ENCODE peak calls at places on chromosomes 16 and 17, in six cellular contexts. Q is Calu3, N is lung, H is tibial artery, K is fibroblast of lung, M is HCT116. O is an unnamed sample.

GRCh38 chr17:4490637-4491061 is 8.0 kb upstream of the SPNS2 start:
- DNase-seq in Q (no peak), N (no peak), H (no peak), K (no peak), M (no peak), O (no peak)

GRCh38 chr17:41212524-41213169 is 13.8 kb upstream of the KRTAP9-2 start:
- DNase-seq in Q (no peak), N (no peak), H (no peak), K (no peak), M (no peak), O (no peak)

GRCh38 chr17:81551458-81552243 is 502 bp downstream of the FAAP100 start:
- DNase-seq in Q (peak; percentile 32), N (peak; percentile 46), H (peak; percentile 72), K (no peak), M (no peak), O (peak; percentile 87)

GRCh38 chr16:67311607-67312449 is 14.7 kb downstream of the KCTD19 start:
- DNase-seq in Q (no peak), N (no peak), H (peak; percentile 66), K (peak; percentile 99), M (peak; percentile 70), O (no peak)

GRCh38 chr17:82840431-82840831 is 609 bp upstream of the ZNF750 start:
- DNase-seq in Q (no peak), N (no peak), H (no peak), K (no peak), M (no peak), O (no peak)

GRCh38 chr16:52976539-52977167 is 76.0 kb downstream of the CHD9NB start:
- DNase-seq in Q (peak; percentile 4), N (no peak), H (no peak), K (peak; percentile 18), M (peak; percentile 7), O (no peak)

GRCh38 chr16:86531193-86531550 is 20.8 kb downstream of the FOXF1 start:
- DNase-seq in Q (no peak), N (no peak), H (no peak), K (peak; percentile 95), M (no peak), O (no peak)

GRCh38 chr16:68374251-68374805 is 63.5 kb downstream of the PRMT7 start:
- DNase-seq in Q (no peak), N (no peak), H (no peak), K (no peak), M (no peak), O (no peak)

GRCh38 chr16:75943705-75944514 is 217.6 kb upstream of the CPHXL start:
- DNase-seq in Q (no peak), N (no peak), H (no peak), K (no peak), M (no peak), O (no peak)

GRCh38 chr17:32318071-32318470 is 23.9 kb downstream of the C17orf75 start:
- DNase-seq in Q (no peak), N (no peak), H (no peak), K (no peak), M (no peak), O (no peak)

GRCh38 chr17:246851-247421 is 65.5 kb upstream of the DOC2B start:
- DNase-seq in Q (no peak), N (no peak), H (peak; percentile 56), K (no peak), M (no peak), O (no peak)

GRCh38 chr17:79654350-79654959 is 43.6 kb upstream of the RBFOX3 start:
- DNase-seq in Q (no peak), N (no peak), H (no peak), K (no peak), M (no peak), O (peak; percentile 62)

GRCh38 chr16:2470603-2471015 is 488 bp upstream of the NTN3 start:
- DNase-seq in Q (no peak), N (no peak), H (no peak), K (no peak), M (no peak), O (no peak)

GRCh38 chr16:50326835-50327465 is 41.8 kb downstream of the BRD7 start:
- DNase-seq in Q (no peak), N (no peak), H (no peak), K (peak; percentile 31), M (peak; percentile 31), O (no peak)

GRCh38 chr17:71068351-71068750 is 899.0 kb downstream of the KCNJ2 start:
- DNase-seq in Q (no peak), N (no peak), H (no peak), K (peak; percentile 33), M (no peak), O (no peak)

DNA sequence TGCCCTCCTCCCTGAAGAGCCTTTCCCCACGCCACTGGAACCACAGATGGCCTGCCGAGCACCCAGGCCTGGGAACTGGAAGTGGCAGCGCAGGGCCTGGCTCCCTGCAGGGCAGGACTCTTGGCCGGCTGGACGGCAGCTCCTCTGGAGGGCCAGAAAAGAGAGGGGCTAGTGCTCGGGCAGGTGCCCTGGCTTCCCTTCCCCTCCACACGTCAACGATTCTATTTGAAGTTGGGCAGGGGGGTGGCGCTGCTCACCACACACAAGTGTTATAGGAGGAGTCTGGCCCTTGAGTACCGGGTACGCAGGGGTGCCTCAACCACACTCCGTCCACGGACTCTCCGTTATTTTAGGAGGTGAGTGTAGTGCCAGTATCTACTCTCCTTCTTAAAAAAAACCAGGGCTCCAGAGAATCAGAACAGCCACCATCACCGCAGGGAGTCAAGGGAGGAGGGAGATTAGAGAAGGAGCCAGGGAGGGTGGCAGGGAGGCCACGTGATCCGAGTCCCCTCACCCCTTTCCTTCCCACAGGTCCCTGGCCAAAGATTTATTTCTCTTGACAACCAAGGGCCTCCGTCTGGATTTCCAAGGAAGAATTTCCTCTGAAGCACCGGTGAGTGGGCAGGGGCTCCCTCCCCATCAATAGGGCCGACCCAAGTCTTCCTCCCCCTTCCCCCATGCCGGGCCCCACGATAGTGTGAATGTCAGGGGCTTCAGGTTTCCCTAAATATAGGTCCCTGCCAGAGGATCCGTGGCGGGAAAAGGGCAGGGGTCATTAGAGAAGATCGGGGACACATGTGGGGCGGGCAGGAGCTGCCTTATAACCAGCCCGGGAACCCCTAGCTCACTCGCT is 1.4 kb upstream of the ALDOA start:
- DNase-seq in Q (peak; percentile 68), N (peak; percentile 83), H (peak; percentile 92), K (peak; percentile 52), M (no peak), O (no peak)
- TF ChIP-seq CTCF in Q (no peak), N (peak; percentile 16), H (peak; percentile 33), K (peak; percentile 14), M (no peak), O (peak; percentile 37)

GRCh38 chr16:84212154-84212553 is 21.2 kb downstream of the ADAD2 start:
- DNase-seq in Q (no peak), N (no peak), H (no peak), K (no peak), M (no peak), O (no peak)

GRCh38 chr16:84207869-84208268 is 16.9 kb downstream of the ADAD2 start:
- DNase-seq in Q (no peak), N (no peak), H (no peak), K (no peak), M (no peak), O (no peak)

GRCh38 chr16:84207266-84207665 is 16.3 kb downstream of the ADAD2 start:
- DNase-seq in Q (no peak), N (no peak), H (no peak), K (no peak), M (no peak), O (no peak)

GRCh38 chr16:84212631-84213030 is 21.7 kb downstream of the ADAD2 start:
- DNase-seq in Q (no peak), N (no peak), H (no peak), K (no peak), M (no peak), O (no peak)

DNA sequence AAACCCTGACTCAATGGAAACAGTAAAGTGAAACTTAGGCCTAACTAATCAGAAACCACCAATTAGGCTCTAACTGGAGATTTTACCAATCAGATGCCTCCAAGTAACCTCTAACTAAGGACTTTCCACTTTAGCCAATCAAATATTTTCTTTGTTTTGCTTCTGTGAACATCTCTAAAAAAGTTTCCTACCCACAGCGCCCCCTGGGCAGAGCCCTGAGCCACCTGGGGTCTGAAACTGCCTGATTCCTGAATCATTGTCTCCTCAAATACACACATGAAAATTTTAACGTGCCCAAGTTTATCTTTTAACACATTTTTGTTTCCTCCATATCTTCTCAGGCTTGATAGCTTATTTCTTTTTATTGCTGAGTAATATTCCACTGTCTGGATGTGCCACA is 19.0 kb downstream of the ADAD2 start:
- DNase-seq in Q (no peak), N (no peak), H (no peak), K (no peak), M (peak; percentile 34), O (no peak)
- TF ChIP-seq CTCF in Q (no peak), N (no peak), H (no peak), K (no peak), M (peak; percentile 23), O (no peak)

DNA sequence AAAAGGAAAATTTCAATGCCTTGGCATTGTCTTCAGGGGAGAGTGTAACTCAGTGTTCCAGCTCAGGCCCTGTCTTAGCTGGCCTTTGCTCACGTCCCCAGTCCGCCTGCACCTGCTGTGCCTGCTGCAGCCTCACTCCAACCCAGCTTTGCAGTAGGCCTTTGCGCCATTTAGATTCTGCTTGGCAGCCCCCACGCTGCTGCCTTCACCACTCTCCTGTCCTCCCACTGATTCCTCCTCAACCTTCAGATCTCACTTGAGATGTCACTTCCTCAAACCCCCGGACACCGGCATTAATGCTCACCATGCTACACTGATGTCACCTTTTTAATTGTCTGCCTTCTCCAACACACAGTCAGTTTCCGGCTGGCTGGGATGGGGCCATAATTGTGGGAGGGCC is 166.2 kb downstream of the SHISA9 start:
- DNase-seq in Q (no peak), N (no peak), H (no peak), K (no peak), M (no peak), O (no peak)
- TF ChIP-seq CTCF in Q (no peak), N (no peak), H (no peak), K (no peak), M (no peak), O (no peak)

GRCh38 chr17:14299261-14300093 is 1.4 kb upstream of the HS3ST3B1 start:
- DNase-seq in Q (peak; percentile 30), N (peak; percentile 36), H (no peak), K (peak; percentile 69), M (no peak), O (peak; percentile 87)

GRCh38 chr17:14301279-14301760 is 439 bp downstream of the HS3ST3B1 start:
- DNase-seq in Q (peak; percentile 40), N (no peak), H (no peak), K (no peak), M (no peak), O (no peak)

GRCh38 chr17:14302421-14303099 is 1.7 kb downstream of the HS3ST3B1 start:
- DNase-seq in Q (peak; percentile 82), N (peak; percentile 85), H (peak; percentile 78), K (peak; percentile 86), M (peak; percentile 41), O (peak; percentile 95)

GRCh38 chr17:14301761-14302401 is 1.0 kb downstream of the HS3ST3B1 start:
- DNase-seq in Q (peak; percentile 6), N (peak; percentile 44), H (no peak), K (peak; percentile 65), M (no peak), O (peak; percentile 83)

DNA sequence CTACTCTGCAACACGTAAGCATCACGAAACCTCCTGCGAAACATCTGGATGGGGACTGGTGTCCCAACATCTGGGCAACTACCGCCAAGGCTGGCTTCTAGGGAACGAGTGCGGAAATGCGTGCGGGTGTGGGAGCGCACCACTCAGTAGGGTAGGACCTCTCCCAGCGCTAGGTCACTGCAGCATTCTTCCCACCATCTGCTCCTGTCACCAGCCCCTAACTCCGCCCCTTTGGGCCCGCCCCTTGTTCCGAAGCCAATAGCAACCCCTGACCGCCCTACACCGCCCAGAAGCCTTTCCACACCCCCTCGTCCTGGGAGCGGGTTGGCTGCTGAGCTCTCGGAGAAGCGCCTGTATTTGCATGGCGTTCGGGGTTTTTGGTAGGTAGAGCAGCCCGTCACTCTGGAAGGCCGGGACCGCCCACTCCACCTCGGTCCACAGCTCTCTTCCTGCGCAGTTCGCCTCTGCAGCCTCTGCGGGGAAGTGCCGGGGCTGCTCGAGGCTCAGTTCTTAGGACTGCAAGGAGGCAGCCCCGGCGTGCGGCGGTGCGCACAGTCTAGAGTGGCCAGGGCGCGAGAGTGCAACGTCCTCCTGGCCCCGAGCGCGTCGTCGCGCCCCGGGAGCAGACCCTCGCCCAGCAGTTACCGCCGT is at the start of gene HS3ST3B1:
- DNase-seq in Q (peak; percentile 97), N (peak; percentile 99), H (peak; percentile 95), K (peak; percentile 100), M (peak; percentile 96), O (peak; percentile 100)
- TF ChIP-seq CTCF in Q (no peak), N (no peak), H (no peak), K (no peak), M (no peak), O (no peak)